ENCODE peak calls at places on chromosomes 2 and 18, in ten cellular contexts. Z is ovary; J is CD8-positive, alpha-beta memory T cell; S is Karpas-422; B is heart right ventricle; X is RWPE2; N is CD8-positive, alpha-beta T cell; Y is transverse colon; O is left ventricle myocardium inferior; M is fibroblast of lung. T is an unnamed sample.

GRCh38 chr2:231387904-231388724 is 7.4 kb upstream of the B3GNT7 start:
- DNase-seq in Z (peak; percentile 54), J (no peak), S (no peak), B (peak; percentile 63), X (no peak), N (no peak), Y (no peak), O (peak; percentile 64), M (peak; percentile 71), T (no peak)

GRCh38 chr2:175734679-175735078 is 267.4 kb downstream of the LNPK start:
- DNase-seq in Z (no peak), J (no peak), S (peak; percentile 67), B (no peak), X (no peak), N (no peak), Y (no peak), O (no peak), M (no peak), T (no peak)

GRCh38 chr2:7013761-7014160 is 96.5 kb downstream of the RNF144A start:
- DNase-seq in Z (no peak), J (no peak), S (no peak), B (no peak), X (no peak), N (no peak), Y (no peak), O (no peak), M (no peak), T (no peak)

GRCh38 chr2:190634381-190634780 is 14.5 kb upstream of the NAB1 start:
- DNase-seq in Z (no peak), J (no peak), S (no peak), B (no peak), X (no peak), N (no peak), Y (no peak), O (no peak), M (no peak), T (no peak)

GRCh38 chr18:36734589-36734988 is 94.2 kb downstream of the TPGS2 start:
- DNase-seq in Z (no peak), J (no peak), S (peak; percentile 81), B (no peak), X (no peak), N (no peak), Y (no peak), O (no peak), M (no peak), T (no peak)

GRCh38 chr2:3377612-3378432 is at the start of gene EIPR1:
- DNase-seq in Z (peak; percentile 96), J (peak; percentile 93), S (peak; percentile 99), B (peak; percentile 98), X (peak; percentile 97), N (peak; percentile 95), Y (peak; percentile 98), O (peak; percentile 99), M (peak; percentile 99), T (peak; percentile 97)

GRCh38 chr2:234669611-234670010 is 172.7 kb upstream of the ARL4C start:
- DNase-seq in Z (no peak), J (no peak), S (no peak), B (no peak), X (no peak), N (no peak), Y (no peak), O (no peak), M (no peak), T (peak; percentile 26)

GRCh38 chr2:15365411-15365810 is 195.7 kb downstream of the NBAS start:
- DNase-seq in Z (no peak), J (no peak), S (no peak), B (no peak), X (no peak), N (no peak), Y (no peak), O (no peak), M (no peak), T (no peak)

GRCh38 chr18:61714421-61714820 is 178.4 kb downstream of the RNF152 start:
- DNase-seq in Z (no peak), J (no peak), S (no peak), B (no peak), X (no peak), N (no peak), Y (no peak), O (no peak), M (no peak), T (no peak)

GRCh38 chr2:186639939-186640338 is 50.1 kb downstream of the ITGAV start:
- DNase-seq in Z (no peak), J (no peak), S (no peak), B (no peak), X (no peak), N (no peak), Y (no peak), O (no peak), M (no peak), T (no peak)

GRCh38 chr2:201707142-201707541 is 8.7 kb upstream of the MPP4 start:
- DNase-seq in Z (no peak), J (no peak), S (no peak), B (no peak), X (no peak), N (no peak), Y (no peak), O (no peak), M (no peak), T (no peak)

GRCh38 chr2:202038471-202039277 is 5.0 kb downstream of the FZD7 start:
- DNase-seq in Z (no peak), J (no peak), S (no peak), B (no peak), X (no peak), N (no peak), Y (peak; percentile 23), O (peak; percentile 25), M (peak; percentile 75), T (peak; percentile 19)

GRCh38 chr18:45171575-45172225 is 443.6 kb upstream of the SLC14A2 start:
- DNase-seq in Z (no peak), J (no peak), S (no peak), B (no peak), X (no peak), N (no peak), Y (no peak), O (no peak), M (peak; percentile 66), T (no peak)

GRCh38 chr18:47754311-47755101 is 176.0 kb downstream of the SMAD2 start:
- DNase-seq in Z (no peak), J (peak; percentile 30), S (peak; percentile 85), B (no peak), X (no peak), N (peak; percentile 55), Y (peak; percentile 58), O (no peak), M (no peak), T (no peak)

GRCh38 chr2:216004408-216005283 is 8.7 kb downstream of the MREG start:
- DNase-seq in Z (no peak), J (no peak), S (no peak), B (no peak), X (no peak), N (no peak), Y (no peak), O (no peak), M (no peak), T (no peak)
- H3K27ac ChIP-seq in Z (no peak overlapping the region), J (peak overlapping the region; percentile 40), S (no peak overlapping the region), B (no peak overlapping the region), X (peak overlapping the region; percentile 95), N (no peak overlapping the region), Y (no peak overlapping the region), O (no peak overlapping the region), M (no peak overlapping the region), T (no peak overlapping the region)

GRCh38 chr2:241668354-241668753 is 18.3 kb downstream of the DTYMK start:
- DNase-seq in Z (no peak), J (no peak), S (no peak), B (no peak), X (no peak), N (no peak), Y (no peak), O (no peak), M (no peak), T (no peak)
- H3K4me3 ChIP-seq in Z (no peak overlapping the region), J (no peak overlapping the region), S (no peak overlapping the region), B (no peak overlapping the region), X (no peak overlapping the region), N (no peak overlapping the region), Y (no peak overlapping the region), O (no peak overlapping the region), M (no peak overlapping the region), T (no peak overlapping the region)

GRCh38 chr2:89780318-89780717 is 1088.8 kb downstream of the RPIA start:
- DNase-seq in Z (no peak), J (no peak), S (no peak), B (no peak), X (no peak), N (no peak), Y (no peak), O (no peak), M (no peak), T (no peak)

DNA sequence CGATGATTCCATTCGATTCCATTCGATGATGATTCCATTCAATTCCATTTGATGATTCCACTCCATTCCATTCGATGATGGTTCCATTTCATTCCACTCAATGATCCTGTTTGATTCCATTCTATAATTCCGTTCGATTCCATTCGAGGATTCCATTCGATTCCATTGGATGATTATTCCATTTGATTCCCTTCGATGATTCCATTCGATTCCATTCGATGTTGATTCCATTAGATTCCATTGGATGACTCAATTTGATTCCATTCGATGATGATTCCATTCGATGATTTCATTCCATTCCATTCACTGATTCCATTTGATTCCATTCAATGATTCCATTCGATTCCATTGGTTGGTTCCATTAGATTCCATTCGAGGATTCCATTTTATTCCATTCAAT is 1084.4 kb downstream of the RPIA start:
- DNase-seq in Z (no peak), J (no peak), S (no peak), B (no peak), X (no peak), N (no peak), Y (no peak), O (no peak), M (no peak), T (no peak)
- H3K9me3 ChIP-seq in Z (no peaks in the 10 kb centered on the region), J (peaks cover 39% of the 10 kb centered on the region), S (peaks cover 81% of the 10 kb centered on the region), B (peaks cover 95% of the 10 kb centered on the region), X (peaks cover 19% of the 10 kb centered on the region), N (peaks cover 18% of the 10 kb centered on the region), Y (peaks cover 8% of the 10 kb centered on the region), O (peaks cover 99% of the 10 kb centered on the region), M (peaks cover 9% of the 10 kb centered on the region), T (no peaks in the 10 kb centered on the region)

GRCh38 chr2:70670626-70671025 is 97.4 kb downstream of the ADD2 start:
- DNase-seq in Z (no peak), J (no peak), S (no peak), B (no peak), X (no peak), N (no peak), Y (no peak), O (no peak), M (no peak), T (no peak)

GRCh38 chr2:70668911-70669310 is 99.1 kb downstream of the ADD2 start:
- DNase-seq in Z (no peak), J (no peak), S (no peak), B (no peak), X (no peak), N (no peak), Y (no peak), O (no peak), M (no peak), T (no peak)

GRCh38 chr2:70672990-70673647 is 94.9 kb downstream of the ADD2 start:
- DNase-seq in Z (no peak), J (no peak), S (peak; percentile 46), B (no peak), X (no peak), N (no peak), Y (no peak), O (no peak), M (no peak), T (no peak)

GRCh38 chr2:70670202-70670601 is 97.8 kb downstream of the ADD2 start:
- DNase-seq in Z (no peak), J (no peak), S (no peak), B (no peak), X (no peak), N (no peak), Y (no peak), O (no peak), M (no peak), T (no peak)

GRCh38 chr2:70671059-70671685 is 96.8 kb downstream of the ADD2 start:
- DNase-seq in Z (no peak), J (no peak), S (no peak), B (no peak), X (no peak), N (no peak), Y (no peak), O (no peak), M (peak; percentile 24), T (no peak)
- H3K27ac ChIP-seq in Z (no peak overlapping the region), J (no peak overlapping the region), S (no peak overlapping the region), B (no peak overlapping the region), X (no peak overlapping the region), N (no peak overlapping the region), Y (no peak overlapping the region), O (no peak overlapping the region), M (no peak overlapping the region), T (no peak overlapping the region)